ENCODE peak calls at places on chromosomes 3 and 15, in seven cellular contexts. S is left ventricle myocardium inferior, V is A549, Z is colonic mucosa, Y is lung, M is fibroblast of the aortic adventitia, X is lower lobe of right lung. R is an unnamed sample.
A peak's percentile ranks its signal among the peaks of the same experiment; 100 is the strongest.

GRCh38 chr3:100360757-100361496 is 26.4 kb downstream of the NIT2 start:
- DNase-seq in S (no peak), V (no peak), Z (no peak), Y (no peak), M (no peak), X (no peak), R (no peak)

GRCh38 chr3:140499114-140499757 is 178.6 kb upstream of the TRIM42 start:
- DNase-seq in S (no peak), V (no peak), Z (no peak), Y (no peak), M (peak; percentile 25), X (no peak), R (peak; percentile 25)

GRCh38 chr3:120689395-120689794 is 7.4 kb upstream of the HGD start:
- DNase-seq in S (no peak), V (no peak), Z (no peak), Y (no peak), M (no peak), X (no peak), R (no peak)

GRCh38 chr3:100128565-100128964 is 14.3 kb upstream of the FILIP1L start:
- DNase-seq in S (no peak), V (no peak), Z (no peak), Y (no peak), M (no peak), X (no peak), R (no peak)

GRCh38 chr15:57743424-57743823 is 36.9 kb downstream of the POLR2M start:
- DNase-seq in S (no peak), V (no peak), Z (no peak), Y (no peak), M (no peak), X (no peak), R (peak; percentile 25)

GRCh38 chr3:72665701-72666443 is 182.4 kb downstream of the SHQ1 start:
- DNase-seq in S (no peak), V (peak; percentile 47), Z (peak; percentile 75), Y (peak; percentile 48), M (no peak), X (no peak), R (peak; percentile 53)

GRCh38 chr3:87501076-87501475 is 224.7 kb upstream of the POU1F1 start:
- DNase-seq in S (no peak), V (no peak), Z (no peak), Y (no peak), M (no peak), X (no peak), R (no peak)

GRCh38 chr3:64380539-64380938 is 155.3 kb upstream of the PRICKLE2 start:
- DNase-seq in S (no peak), V (no peak), Z (no peak), Y (no peak), M (no peak), X (no peak), R (no peak)

GRCh38 chr3:174541708-174542107 is 317.4 kb upstream of the NAALADL2 start:
- DNase-seq in S (no peak), V (no peak), Z (no peak), Y (no peak), M (peak; percentile 31), X (no peak), R (peak; percentile 52)

GRCh38 chr3:13371100-13372075 is 48.7 kb downstream of the NUP210 start:
- DNase-seq in S (no peak), V (no peak), Z (no peak), Y (no peak), M (no peak), X (no peak), R (no peak)

GRCh38 chr3:159001711-159002110 is 199.9 kb downstream of the MFSD1 start:
- DNase-seq in S (no peak), V (no peak), Z (no peak), Y (no peak), M (no peak), X (no peak), R (no peak)

GRCh38 chr3:11610700-11611099 is 33.0 kb downstream of the VGLL4 start:
- DNase-seq in S (no peak), V (no peak), Z (no peak), Y (no peak), M (no peak), X (no peak), R (no peak)
- H3K4me3 ChIP-seq in S (peak overlapping the region; percentile 27), V (no peak overlapping the region), Z (no peak overlapping the region), Y (no peak overlapping the region), M (no peak overlapping the region), X (no peak overlapping the region), R (no peak overlapping the region)

DNA sequence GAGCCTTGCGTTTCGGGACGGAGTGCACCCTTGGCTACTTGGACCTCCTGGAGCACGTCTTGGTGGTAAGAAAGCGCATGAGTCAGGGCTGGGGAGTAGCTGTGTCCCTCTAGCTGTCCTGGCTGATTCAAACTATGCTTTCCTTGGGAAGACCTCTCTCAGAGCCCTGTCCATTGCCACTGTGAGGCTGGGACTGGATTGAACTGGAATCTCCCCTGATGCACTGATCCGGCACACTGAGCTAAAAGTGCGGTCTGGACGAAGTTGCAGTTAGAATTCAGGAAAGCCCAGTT is 232.6 kb upstream of the TPM1 start:
- DNase-seq in S (no peak), V (no peak), Z (no peak), Y (no peak), M (no peak), X (no peak), R (no peak)
- TF ChIP-seq CTCF in S (no peak), V (no peak), Z (no peak), Y (no peak), M (no peak), X (no peak), R (no peak)

DNA sequence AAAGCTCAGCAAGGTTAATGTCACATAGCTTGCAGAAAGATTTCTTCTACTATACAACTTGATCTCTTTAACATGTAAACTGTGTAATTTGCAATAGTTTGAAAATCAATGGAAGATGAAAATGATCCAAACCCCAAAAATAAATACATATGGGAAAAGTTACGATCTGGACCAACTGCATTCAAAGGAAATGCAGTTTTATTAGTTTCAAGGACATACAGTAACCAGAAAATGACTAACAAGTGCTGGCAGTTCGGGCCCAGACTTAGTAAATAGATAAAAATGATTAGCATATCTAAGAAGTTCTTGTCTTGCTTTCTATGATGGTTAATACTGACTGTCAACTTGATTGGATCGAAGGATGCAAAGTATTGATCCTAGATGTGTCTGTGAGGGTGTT is 37.3 kb upstream of the LEKR1 start:
- DNase-seq in S (no peak), V (no peak), Z (no peak), Y (no peak), M (peak; percentile 26), X (no peak), R (no peak)
- H3K4me3 ChIP-seq in S (no peak overlapping the region), V (no peak overlapping the region), Z (no peak overlapping the region), Y (no peak overlapping the region), M (no peak overlapping the region), X (no peak overlapping the region), R (no peak overlapping the region)

GRCh38 chr3:154759966-154760365 is 320.2 kb upstream of the MME start:
- DNase-seq in S (no peak), V (no peak), Z (no peak), Y (no peak), M (no peak), X (no peak), R (no peak)

GRCh38 chr3:154753101-154753500 is 323.1 kb upstream of the GPR149 start:
- DNase-seq in S (no peak), V (no peak), Z (no peak), Y (no peak), M (no peak), X (no peak), R (no peak)

DNA sequence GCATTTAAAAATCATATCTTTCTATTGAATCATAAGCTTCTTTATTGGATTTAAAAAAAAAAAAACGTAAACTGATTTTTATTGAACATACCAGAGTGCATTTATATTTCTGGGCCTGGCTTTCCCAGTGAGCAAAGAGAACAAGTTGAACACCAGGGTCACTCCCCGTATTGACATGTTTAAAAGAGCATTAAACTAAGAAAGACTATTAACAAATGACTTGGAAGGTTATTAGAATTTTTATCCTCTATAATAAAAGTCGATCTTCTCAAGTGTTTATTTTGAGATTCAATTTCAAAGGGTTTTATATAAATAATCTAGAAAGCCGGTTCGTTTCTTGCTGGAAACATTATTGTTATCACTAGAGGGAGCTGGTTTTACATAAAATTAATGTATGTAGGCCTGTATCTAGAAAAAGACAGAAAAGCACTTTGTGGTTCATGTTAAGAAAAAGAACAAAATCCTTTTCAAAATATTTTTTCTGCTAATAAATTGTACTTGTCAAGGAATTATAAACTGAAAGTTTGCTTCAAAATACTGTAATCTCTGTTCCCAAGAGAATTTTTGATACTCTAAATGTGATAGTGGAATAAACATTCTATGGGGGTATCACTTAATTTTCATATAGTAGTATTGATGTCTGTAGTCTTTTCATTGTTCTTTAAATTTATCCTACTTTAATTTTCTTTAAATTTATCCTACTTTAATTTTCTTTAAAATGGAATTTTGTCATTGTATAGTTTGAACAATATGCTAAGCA is 321.8 kb upstream of the MME start:
- DNase-seq in S (no peak), V (peak; percentile 4), Z (no peak), Y (no peak), M (peak; percentile 70), X (no peak), R (peak; percentile 66)
- TF ChIP-seq CTCF in S (peak; percentile 58), V (peak; percentile 53), Z (no peak), Y (no peak), M (peak; percentile 51), X (peak; percentile 48), R (peak; percentile 28)